ENCODE peak calls at places on chromosome X, in nine cellular contexts. One of them, this sample, is unnamed.

GRCh38 chrX:22081475-22082092 is 49.5 kb downstream of the PHEX start:
- DNase-seq in erythroblast: peak
- DNase-seq in stimulated activated CD4-positive, alpha-beta T cell treated with anti-CD3 and anti-CD28 coated beads, Interleukin-12 subunit alpha, Interleukin-12 subunit beta, amount 100 ng/mL, for 4 hours: peak
- DNase-seq in HFF-Myc: peak
- DNase-seq in ovary: peak
- DNase-seq in DMS153: no peak
- DNase-seq in fibroblast of pulmonary artery: peak
- DNase-seq in C1 segment of cervical spinal cord: no peak
- DNase-seq in GM20000: no peak
- DNase-seq in this sample: no peak

GRCh38 chrX:33840176-33840575 is 291.9 kb downstream of the FAM47A start:
- DNase-seq in erythroblast: no peak
- DNase-seq in stimulated activated CD4-positive, alpha-beta T cell treated with anti-CD3 and anti-CD28 coated beads, Interleukin-12 subunit alpha, Interleukin-12 subunit beta, amount 100 ng/mL, for 4 hours: no peak
- DNase-seq in HFF-Myc: no peak
- DNase-seq in ovary: no peak
- DNase-seq in DMS153: peak
- DNase-seq in fibroblast of pulmonary artery: no peak
- DNase-seq in C1 segment of cervical spinal cord: no peak
- DNase-seq in GM20000: no peak
- DNase-seq in this sample: no peak

GRCh38 chrX:37378399-37378798 is 29.2 kb downstream of the PRRG1 start:
- DNase-seq in erythroblast: no peak
- DNase-seq in stimulated activated CD4-positive, alpha-beta T cell treated with anti-CD3 and anti-CD28 coated beads, Interleukin-12 subunit alpha, Interleukin-12 subunit beta, amount 100 ng/mL, for 4 hours: no peak
- DNase-seq in HFF-Myc: no peak
- DNase-seq in ovary: no peak
- DNase-seq in DMS153: no peak
- DNase-seq in fibroblast of pulmonary artery: peak
- DNase-seq in C1 segment of cervical spinal cord: no peak
- DNase-seq in GM20000: no peak
- DNase-seq in this sample: no peak

GRCh38 chrX:19723427-19723826 is 164.0 kb downstream of the SH3KBP1 start:
- DNase-seq in erythroblast: no peak
- DNase-seq in stimulated activated CD4-positive, alpha-beta T cell treated with anti-CD3 and anti-CD28 coated beads, Interleukin-12 subunit alpha, Interleukin-12 subunit beta, amount 100 ng/mL, for 4 hours: no peak
- DNase-seq in HFF-Myc: no peak
- DNase-seq in ovary: no peak
- DNase-seq in DMS153: no peak
- DNase-seq in fibroblast of pulmonary artery: no peak
- DNase-seq in C1 segment of cervical spinal cord: no peak
- DNase-seq in GM20000: no peak
- DNase-seq in this sample: no peak

GRCh38 chrX:119790977-119791436 is 423 bp downstream of the RPL39 start:
- DNase-seq in erythroblast: peak
- DNase-seq in stimulated activated CD4-positive, alpha-beta T cell treated with anti-CD3 and anti-CD28 coated beads, Interleukin-12 subunit alpha, Interleukin-12 subunit beta, amount 100 ng/mL, for 4 hours: peak
- DNase-seq in HFF-Myc: no peak
- DNase-seq in ovary: peak
- DNase-seq in DMS153: peak
- DNase-seq in fibroblast of pulmonary artery: peak
- DNase-seq in C1 segment of cervical spinal cord: peak
- DNase-seq in GM20000: no peak
- DNase-seq in this sample: no peak

GRCh38 chrX:72652132-72652531 is 62.0 kb downstream of the PHKA1 start:
- DNase-seq in erythroblast: no peak
- DNase-seq in stimulated activated CD4-positive, alpha-beta T cell treated with anti-CD3 and anti-CD28 coated beads, Interleukin-12 subunit alpha, Interleukin-12 subunit beta, amount 100 ng/mL, for 4 hours: no peak
- DNase-seq in HFF-Myc: no peak
- DNase-seq in ovary: no peak
- DNase-seq in DMS153: no peak
- DNase-seq in fibroblast of pulmonary artery: no peak
- DNase-seq in C1 segment of cervical spinal cord: peak
- DNase-seq in GM20000: no peak
- DNase-seq in this sample: no peak

GRCh38 chrX:141278306-141278705 is 36.0 kb upstream of the SPANXC start:
- DNase-seq in erythroblast: peak
- DNase-seq in stimulated activated CD4-positive, alpha-beta T cell treated with anti-CD3 and anti-CD28 coated beads, Interleukin-12 subunit alpha, Interleukin-12 subunit beta, amount 100 ng/mL, for 4 hours: no peak
- DNase-seq in HFF-Myc: no peak
- DNase-seq in ovary: no peak
- DNase-seq in DMS153: no peak
- DNase-seq in fibroblast of pulmonary artery: peak
- DNase-seq in C1 segment of cervical spinal cord: no peak
- DNase-seq in GM20000: no peak
- DNase-seq in this sample: no peak

GRCh38 chrX:50905334-50905733 is 5.2 kb upstream of the BMP15 start:
- DNase-seq in erythroblast: peak
- DNase-seq in stimulated activated CD4-positive, alpha-beta T cell treated with anti-CD3 and anti-CD28 coated beads, Interleukin-12 subunit alpha, Interleukin-12 subunit beta, amount 100 ng/mL, for 4 hours: no peak
- DNase-seq in HFF-Myc: no peak
- DNase-seq in ovary: no peak
- DNase-seq in DMS153: no peak
- DNase-seq in fibroblast of pulmonary artery: no peak
- DNase-seq in C1 segment of cervical spinal cord: no peak
- DNase-seq in GM20000: no peak
- DNase-seq in this sample: no peak

GRCh38 chrX:154734101-154734781 is 16.6 kb downstream of the GAB3 start:
- DNase-seq in erythroblast: no peak
- DNase-seq in stimulated activated CD4-positive, alpha-beta T cell treated with anti-CD3 and anti-CD28 coated beads, Interleukin-12 subunit alpha, Interleukin-12 subunit beta, amount 100 ng/mL, for 4 hours: no peak
- DNase-seq in HFF-Myc: no peak
- DNase-seq in ovary: peak
- DNase-seq in DMS153: no peak
- DNase-seq in fibroblast of pulmonary artery: peak
- DNase-seq in C1 segment of cervical spinal cord: peak
- DNase-seq in GM20000: peak
- DNase-seq in this sample: no peak

GRCh38 chrX:42691196-42691595 is 86.8 kb downstream of the PPP1R2C start:
- DNase-seq in erythroblast: no peak
- DNase-seq in stimulated activated CD4-positive, alpha-beta T cell treated with anti-CD3 and anti-CD28 coated beads, Interleukin-12 subunit alpha, Interleukin-12 subunit beta, amount 100 ng/mL, for 4 hours: no peak
- DNase-seq in HFF-Myc: no peak
- DNase-seq in ovary: no peak
- DNase-seq in DMS153: no peak
- DNase-seq in fibroblast of pulmonary artery: no peak
- DNase-seq in C1 segment of cervical spinal cord: no peak
- DNase-seq in GM20000: no peak
- DNase-seq in this sample: no peak

GRCh38 chrX:69066021-69066757 is 99.1 kb downstream of the PJA1 start:
- DNase-seq in erythroblast: no peak
- DNase-seq in stimulated activated CD4-positive, alpha-beta T cell treated with anti-CD3 and anti-CD28 coated beads, Interleukin-12 subunit alpha, Interleukin-12 subunit beta, amount 100 ng/mL, for 4 hours: no peak
- DNase-seq in HFF-Myc: no peak
- DNase-seq in ovary: no peak
- DNase-seq in DMS153: no peak
- DNase-seq in fibroblast of pulmonary artery: no peak
- DNase-seq in C1 segment of cervical spinal cord: no peak
- DNase-seq in GM20000: no peak
- DNase-seq in this sample: no peak

GRCh38 chrX:47579537-47579936 is 2.7 kb upstream of the TIMP1 start:
- DNase-seq in erythroblast: no peak
- DNase-seq in stimulated activated CD4-positive, alpha-beta T cell treated with anti-CD3 and anti-CD28 coated beads, Interleukin-12 subunit alpha, Interleukin-12 subunit beta, amount 100 ng/mL, for 4 hours: no peak
- DNase-seq in HFF-Myc: no peak
- DNase-seq in ovary: no peak
- DNase-seq in DMS153: no peak
- DNase-seq in fibroblast of pulmonary artery: peak
- DNase-seq in C1 segment of cervical spinal cord: no peak
- DNase-seq in GM20000: peak
- DNase-seq in this sample: no peak

GRCh38 chrX:41553688-41554087 is 106.5 kb downstream of the NYX start:
- DNase-seq in erythroblast: no peak
- DNase-seq in stimulated activated CD4-positive, alpha-beta T cell treated with anti-CD3 and anti-CD28 coated beads, Interleukin-12 subunit alpha, Interleukin-12 subunit beta, amount 100 ng/mL, for 4 hours: no peak
- DNase-seq in HFF-Myc: no peak
- DNase-seq in ovary: no peak
- DNase-seq in DMS153: no peak
- DNase-seq in fibroblast of pulmonary artery: no peak
- DNase-seq in C1 segment of cervical spinal cord: no peak
- DNase-seq in GM20000: no peak
- DNase-seq in this sample: no peak

GRCh38 chrX:113330416-113330815 is 489.8 kb upstream of the AMOT start:
- DNase-seq in erythroblast: no peak
- DNase-seq in stimulated activated CD4-positive, alpha-beta T cell treated with anti-CD3 and anti-CD28 coated beads, Interleukin-12 subunit alpha, Interleukin-12 subunit beta, amount 100 ng/mL, for 4 hours: no peak
- DNase-seq in HFF-Myc: no peak
- DNase-seq in ovary: no peak
- DNase-seq in DMS153: no peak
- DNase-seq in fibroblast of pulmonary artery: no peak
- DNase-seq in C1 segment of cervical spinal cord: no peak
- DNase-seq in GM20000: no peak
- DNase-seq in this sample: no peak

GRCh38 chrX:151694661-151695582 is at the start of gene PRRG3:
- DNase-seq in erythroblast: no peak
- DNase-seq in stimulated activated CD4-positive, alpha-beta T cell treated with anti-CD3 and anti-CD28 coated beads, Interleukin-12 subunit alpha, Interleukin-12 subunit beta, amount 100 ng/mL, for 4 hours: no peak
- DNase-seq in HFF-Myc: no peak
- DNase-seq in ovary: no peak
- DNase-seq in DMS153: no peak
- DNase-seq in fibroblast of pulmonary artery: no peak
- DNase-seq in C1 segment of cervical spinal cord: no peak
- DNase-seq in GM20000: no peak
- DNase-seq in this sample: no peak

GRCh38 chrX:3485727-3486126 is 139.3 kb upstream of the MXRA5 start:
- DNase-seq in erythroblast: no peak
- DNase-seq in stimulated activated CD4-positive, alpha-beta T cell treated with anti-CD3 and anti-CD28 coated beads, Interleukin-12 subunit alpha, Interleukin-12 subunit beta, amount 100 ng/mL, for 4 hours: no peak
- DNase-seq in HFF-Myc: no peak
- DNase-seq in ovary: no peak
- DNase-seq in DMS153: no peak
- DNase-seq in fibroblast of pulmonary artery: no peak
- DNase-seq in C1 segment of cervical spinal cord: no peak
- DNase-seq in GM20000: no peak
- DNase-seq in this sample: no peak

GRCh38 chrX:140975472-140975871 is 26.9 kb upstream of the SPANXB1 start:
- DNase-seq in erythroblast: no peak
- DNase-seq in stimulated activated CD4-positive, alpha-beta T cell treated with anti-CD3 and anti-CD28 coated beads, Interleukin-12 subunit alpha, Interleukin-12 subunit beta, amount 100 ng/mL, for 4 hours: no peak
- DNase-seq in HFF-Myc: no peak
- DNase-seq in ovary: no peak
- DNase-seq in DMS153: no peak
- DNase-seq in fibroblast of pulmonary artery: no peak
- DNase-seq in C1 segment of cervical spinal cord: no peak
- DNase-seq in GM20000: no peak
- DNase-seq in this sample: no peak

GRCh38 chrX:102651968-102652744 is 873 bp downstream of the GPRASP1 start:
- DNase-seq in erythroblast: peak
- DNase-seq in stimulated activated CD4-positive, alpha-beta T cell treated with anti-CD3 and anti-CD28 coated beads, Interleukin-12 subunit alpha, Interleukin-12 subunit beta, amount 100 ng/mL, for 4 hours: peak
- DNase-seq in HFF-Myc: no peak
- DNase-seq in ovary: peak
- DNase-seq in DMS153: no peak
- DNase-seq in fibroblast of pulmonary artery: peak
- DNase-seq in C1 segment of cervical spinal cord: peak
- DNase-seq in GM20000: peak
- DNase-seq in this sample: no peak

GRCh38 chrX:153731845-153732215 is 7.2 kb downstream of the ABCD1 start:
- DNase-seq in erythroblast: no peak
- DNase-seq in stimulated activated CD4-positive, alpha-beta T cell treated with anti-CD3 and anti-CD28 coated beads, Interleukin-12 subunit alpha, Interleukin-12 subunit beta, amount 100 ng/mL, for 4 hours: no peak
- DNase-seq in HFF-Myc: no peak
- DNase-seq in ovary: no peak
- DNase-seq in DMS153: no peak
- DNase-seq in fibroblast of pulmonary artery: no peak
- DNase-seq in C1 segment of cervical spinal cord: no peak
- DNase-seq in GM20000: no peak
- DNase-seq in this sample: no peak

GRCh38 chrX:40471965-40472648 is 108.7 kb upstream of the ATP6AP2 start:
- DNase-seq in erythroblast: peak
- DNase-seq in stimulated activated CD4-positive, alpha-beta T cell treated with anti-CD3 and anti-CD28 coated beads, Interleukin-12 subunit alpha, Interleukin-12 subunit beta, amount 100 ng/mL, for 4 hours: no peak
- DNase-seq in HFF-Myc: peak
- DNase-seq in ovary: peak
- DNase-seq in DMS153: peak
- DNase-seq in fibroblast of pulmonary artery: peak
- DNase-seq in C1 segment of cervical spinal cord: no peak
- DNase-seq in GM20000: peak
- DNase-seq in this sample: no peak

GRCh38 chrX:40310016-40310415 is 212.3 kb upstream of the BCOR start:
- DNase-seq in erythroblast: no peak
- DNase-seq in stimulated activated CD4-positive, alpha-beta T cell treated with anti-CD3 and anti-CD28 coated beads, Interleukin-12 subunit alpha, Interleukin-12 subunit beta, amount 100 ng/mL, for 4 hours: no peak
- DNase-seq in HFF-Myc: no peak
- DNase-seq in ovary: no peak
- DNase-seq in DMS153: no peak
- DNase-seq in fibroblast of pulmonary artery: no peak
- DNase-seq in C1 segment of cervical spinal cord: no peak
- DNase-seq in GM20000: no peak
- DNase-seq in this sample: no peak

GRCh38 chrX:150363561-150364346 is 637 bp downstream of the MAMLD1 start:
- DNase-seq in erythroblast: peak
- DNase-seq in stimulated activated CD4-positive, alpha-beta T cell treated with anti-CD3 and anti-CD28 coated beads, Interleukin-12 subunit alpha, Interleukin-12 subunit beta, amount 100 ng/mL, for 4 hours: peak
- DNase-seq in HFF-Myc: no peak
- DNase-seq in ovary: peak
- DNase-seq in DMS153: no peak
- DNase-seq in fibroblast of pulmonary artery: peak
- DNase-seq in C1 segment of cervical spinal cord: peak
- DNase-seq in GM20000: no peak
- DNase-seq in this sample: no peak

GRCh38 chrX:110509778-110510510 is 151.3 kb downstream of the RTL9 start:
- DNase-seq in erythroblast: no peak
- DNase-seq in stimulated activated CD4-positive, alpha-beta T cell treated with anti-CD3 and anti-CD28 coated beads, Interleukin-12 subunit alpha, Interleukin-12 subunit beta, amount 100 ng/mL, for 4 hours: no peak
- DNase-seq in HFF-Myc: no peak
- DNase-seq in ovary: no peak
- DNase-seq in DMS153: no peak
- DNase-seq in fibroblast of pulmonary artery: peak
- DNase-seq in C1 segment of cervical spinal cord: no peak
- DNase-seq in GM20000: no peak
- DNase-seq in this sample: no peak

GRCh38 chrX:49037883-49038475 is 5.2 kb downstream of the TFE3 start:
- DNase-seq in erythroblast: no peak
- DNase-seq in stimulated activated CD4-positive, alpha-beta T cell treated with anti-CD3 and anti-CD28 coated beads, Interleukin-12 subunit alpha, Interleukin-12 subunit beta, amount 100 ng/mL, for 4 hours: no peak
- DNase-seq in HFF-Myc: no peak
- DNase-seq in ovary: no peak
- DNase-seq in DMS153: no peak
- DNase-seq in fibroblast of pulmonary artery: peak
- DNase-seq in C1 segment of cervical spinal cord: no peak
- DNase-seq in GM20000: no peak
- DNase-seq in this sample: no peak